ENCODE peak calls at places on chromosomes 12 and 14, in nine cellular contexts. K, Z, Y, C, H, R, V, M and J are unnamed samples.
A peak's percentile ranks its signal among the peaks of the same experiment; 100 is the strongest.

GRCh38 chr14:62667515-62667914 is 377.7 kb downstream of the KCNH5 start:
- DNase-seq in K (no peak), Z (no peak), Y (no peak), C (no peak), H (no peak), R (no peak), V (no peak), M (no peak), J (no peak)

GRCh38 chr14:102206901-102207300 is 67.2 kb downstream of the WDR20 start:
- DNase-seq in K (no peak), Z (peak; percentile 62), Y (no peak), C (no peak), H (peak; percentile 23), R (no peak), V (no peak), M (no peak), J (no peak)

GRCh38 chr12:54579696-54580333 is 8.6 kb downstream of the PPP1R1A start:
- DNase-seq in K (peak; percentile 93), Z (peak; percentile 92), Y (no peak), C (peak; percentile 64), H (peak; percentile 85), R (peak; percentile 64), V (peak; percentile 87), M (no peak), J (peak; percentile 49)

GRCh38 chr14:38290601-38291190 is 34.8 kb upstream of the CLEC14A start:
- DNase-seq in K (no peak), Z (peak; percentile 21), Y (no peak), C (peak; percentile 29), H (no peak), R (peak; percentile 92), V (peak; percentile 20), M (no peak), J (peak; percentile 56)

GRCh38 chr12:107092669-107093546 is 441 bp downstream of the CRY1 start:
- DNase-seq in K (no peak), Z (peak; percentile 69), Y (no peak), C (peak; percentile 57), H (peak; percentile 66), R (no peak), V (peak; percentile 54), M (peak; percentile 5), J (peak; percentile 12)

GRCh38 chr14:31128601-31129526 is 78.7 kb downstream of the HECTD1 start:
- DNase-seq in K (no peak), Z (no peak), Y (no peak), C (no peak), H (no peak), R (no peak), V (no peak), M (no peak), J (no peak)

GRCh38 chr12:116376354-116377193 is 99.1 kb upstream of the MED13L start:
- DNase-seq in K (no peak), Z (no peak), Y (no peak), C (no peak), H (no peak), R (peak; percentile 85), V (no peak), M (no peak), J (no peak)

GRCh38 chr12:126719886-126720666 is 1546.9 kb upstream of the TMEM132C start:
- DNase-seq in K (no peak), Z (peak; percentile 66), Y (no peak), C (no peak), H (no peak), R (no peak), V (no peak), M (no peak), J (no peak)

GRCh38 chr12:104478396-104479140 is 21.8 kb downstream of the CHST11 start:
- DNase-seq in K (no peak), Z (no peak), Y (no peak), C (no peak), H (no peak), R (no peak), V (no peak), M (no peak), J (no peak)

GRCh38 chr14:104657114-104657524 is 32.3 kb upstream of the INF2 start:
- DNase-seq in K (no peak), Z (no peak), Y (no peak), C (no peak), H (peak; percentile 30), R (no peak), V (no peak), M (no peak), J (no peak)

GRCh38 chr12:57604454-57605307 is at the start of gene DTX3:
- DNase-seq in K (no peak), Z (peak; percentile 79), Y (no peak), C (peak; percentile 43), H (peak; percentile 48), R (no peak), V (peak; percentile 62), M (no peak), J (no peak)

GRCh38 chr12:11958216-11959091 is 112.3 kb upstream of the BCL2L14 start:
- DNase-seq in K (no peak), Z (no peak), Y (no peak), C (peak; percentile 64), H (no peak), R (peak; percentile 92), V (no peak), M (no peak), J (peak; percentile 8)

GRCh38 chr12:21884942-21885341 is 56.3 kb downstream of the ABCC9 start:
- DNase-seq in K (no peak), Z (no peak), Y (no peak), C (no peak), H (no peak), R (no peak), V (no peak), M (no peak), J (no peak)

GRCh38 chr12:122866379-122866778 is 29.5 kb downstream of the VPS37B start:
- DNase-seq in K (peak; percentile 59), Z (no peak), Y (no peak), C (no peak), H (peak; percentile 21), R (no peak), V (no peak), M (no peak), J (peak; percentile 74)

GRCh38 chr12:122423258-122424165 is 1.0 kb upstream of the CLIP1 start:
- DNase-seq in K (no peak), Z (peak; percentile 75), Y (no peak), C (peak; percentile 45), H (peak; percentile 46), R (no peak), V (peak; percentile 13), M (no peak), J (peak; percentile 64)

GRCh38 chr12:55974308-55974724 is 438 bp downstream of the RAB5B start:
- DNase-seq in K (no peak), Z (peak; percentile 89), Y (no peak), C (peak; percentile 48), H (peak; percentile 72), R (peak; percentile 26), V (no peak), M (no peak), J (peak; percentile 31)

GRCh38 chr12:2309647-2310046 is 256.9 kb downstream of the CACNA1C start:
- DNase-seq in K (no peak), Z (no peak), Y (no peak), C (no peak), H (no peak), R (no peak), V (no peak), M (no peak), J (no peak)

GRCh38 chr14:75399819-75400678 is 27.8 kb upstream of the JDP2 start:
- DNase-seq in K (peak; percentile 92), Z (no peak), Y (peak; percentile 63), C (peak; percentile 60), H (peak; percentile 100), R (peak; percentile 4), V (peak; percentile 89), M (peak; percentile 98), J (no peak)

GRCh38 chr14:32300146-32300545 is 29.0 kb upstream of the AKAP6 start:
- DNase-seq in K (no peak), Z (no peak), Y (no peak), C (no peak), H (no peak), R (no peak), V (no peak), M (peak; percentile 87), J (no peak)

GRCh38 chr12:39878753-39879152 is 227.1 kb downstream of the SLC2A13 start:
- DNase-seq in K (no peak), Z (no peak), Y (no peak), C (no peak), H (no peak), R (no peak), V (no peak), M (no peak), J (no peak)

GRCh38 chr12:9114946-9115345 is 773 bp downstream of the A2M start:
- DNase-seq in K (no peak), Z (no peak), Y (no peak), C (no peak), H (no peak), R (no peak), V (no peak), M (no peak), J (peak; percentile 21)

GRCh38 chr14:39230416-39230815 is 3.3 kb upstream of the MIA2 start:
- DNase-seq in K (no peak), Z (no peak), Y (no peak), C (no peak), H (no peak), R (no peak), V (no peak), M (peak; percentile 9), J (no peak)

GRCh38 chr14:96838449-96838848 is 41.3 kb downstream of the VRK1 start:
- DNase-seq in K (no peak), Z (no peak), Y (no peak), C (no peak), H (no peak), R (no peak), V (no peak), M (no peak), J (no peak)

GRCh38 chr14:104119700-104120251 is 18.6 kb upstream of the KIF26A start:
- DNase-seq in K (peak; percentile 60), Z (no peak), Y (no peak), C (no peak), H (no peak), R (no peak), V (no peak), M (no peak), J (no peak)

GRCh38 chr14:74589291-74589879 is 22.7 kb downstream of the LTBP2 start:
- DNase-seq in K (no peak), Z (no peak), Y (no peak), C (no peak), H (no peak), R (no peak), V (no peak), M (no peak), J (no peak)

GRCh38 chr12:117026343-117026742 is 72.9 kb downstream of the TESC start:
- DNase-seq in K (no peak), Z (no peak), Y (no peak), C (no peak), H (no peak), R (no peak), V (no peak), M (no peak), J (no peak)

GRCh38 chr14:91138511-91139359 is 24.9 kb downstream of the DGLUCY start:
- DNase-seq in K (no peak), Z (peak; percentile 20), Y (no peak), C (peak; percentile 37), H (no peak), R (peak; percentile 22), V (no peak), M (no peak), J (peak; percentile 40)

GRCh38 chr14:35687335-35687939 is 121.7 kb downstream of the RALGAPA1 start:
- DNase-seq in K (no peak), Z (peak; percentile 67), Y (peak; percentile 16), C (peak; percentile 50), H (no peak), R (peak; percentile 54), V (no peak), M (peak; percentile 13), J (peak; percentile 75)

GRCh38 chr12:69688496-69689427 is 10.3 kb downstream of the BEST3 start:
- DNase-seq in K (peak; percentile 79), Z (peak; percentile 27), Y (no peak), C (peak; percentile 66), H (peak; percentile 95), R (peak; percentile 92), V (peak; percentile 57), M (peak; percentile 97), J (peak; percentile 44)

GRCh38 chr12:3170423-3171194 is 93.4 kb downstream of the TSPAN9 start:
- DNase-seq in K (no peak), Z (no peak), Y (no peak), C (peak; percentile 23), H (no peak), R (peak; percentile 91), V (no peak), M (no peak), J (no peak)

GRCh38 chr12:65925626-65926025 is 101.3 kb downstream of the HMGA2 start:
- DNase-seq in K (no peak), Z (peak; percentile 63), Y (no peak), C (no peak), H (no peak), R (no peak), V (no peak), M (no peak), J (peak; percentile 25)